ENCODE peak calls at places on chromosomes 1 and 21, in five cellular contexts. R, O, F, D and S are unnamed samples.

GRCh38 chr1:112938188-112938587 is 17.8 kb downstream of the SLC16A1 start:
- DNase-seq in O (no peak), D (no peak), R (no peak), F (no peak), S (peak)

GRCh38 chr21:36411301-36411700 is 26.1 kb downstream of the CHAF1B start:
- DNase-seq in R (no peak), O (no peak), D (no peak), F (no peak), S (no peak)

GRCh38 chr1:244450597-244451538 is 841 bp downstream of the ADSS2 start:
- DNase-seq in R (peak), O (peak), F (peak), D (peak), S (peak)

GRCh38 chr1:206796984-206797402 is 24.7 kb upstream of the IL10 start:
- DNase-seq in O (no peak), D (no peak), F (no peak), R (no peak), S (no peak)

GRCh38 chr1:186858923-186859322 is 30.2 kb downstream of the PLA2G4A start:
- DNase-seq in R (no peak), O (no peak), F (no peak), D (no peak), S (peak)

GRCh38 chr1:230105754-230106625 is 39.0 kb downstream of the GALNT2 start:
- DNase-seq in O (no peak), R (peak), F (no peak), D (no peak), S (peak)

GRCh38 chr1:94863919-94864318 is 43.8 kb downstream of the SLC44A3 start:
- DNase-seq in F (no peak), D (no peak), O (peak), R (no peak), S (peak)

GRCh38 chr21:43884861-43885370 is 19.9 kb downstream of the AGPAT3 start:
- DNase-seq in F (no peak), D (no peak), R (no peak), O (no peak), S (peak)